ENCODE peak calls at places on chromosomes 16 and 17, in seven cellular contexts. S is anterior cingulate cortex; C is GDM1; Z is activated gamma-delta T cell treated with Interleukin-2 at 50 U/mL for 16 hours; M is G401; A is ELR; Q is naive thymus-derived CD8-positive, alpha-beta T cell. I is an unnamed sample.

GRCh38 chr17:31433091-31433790 is 41.8 kb downstream of the RAB11FIP4 start:
- DNase-seq in S (no peak), C (peak; percentile 86), Q (peak; percentile 25), A (no peak), M (no peak), Z (peak; percentile 57), I (no peak)

GRCh38 chr17:77930780-77931768 is 27.4 kb upstream of the TNRC6C start:
- DNase-seq in A (no peak), Z (no peak), Q (no peak), M (no peak), S (no peak), C (no peak), I (no peak)

GRCh38 chr17:50573866-50574571 is 13.5 kb downstream of the CACNA1G start:
- DNase-seq in Q (no peak), C (no peak), A (no peak), S (no peak), Z (no peak), M (no peak), I (no peak)

GRCh38 chr16:86566966-86567700 is 504 bp downstream of the FOXC2 start:
- DNase-seq in Z (no peak), S (no peak), M (no peak), C (no peak), A (peak; percentile 75), Q (no peak), I (no peak)

GRCh38 chr16:77555781-77556180 is 120.9 kb upstream of the ADAMTS18 start:
- DNase-seq in M (no peak), Q (no peak), A (no peak), Z (no peak), C (no peak), S (no peak), I (no peak)

GRCh38 chr16:87921236-87921773 is 15.0 kb downstream of the CA5A start:
- DNase-seq in Q (no peak), A (no peak), S (no peak), C (no peak), M (peak; percentile 96), Z (no peak), I (peak; percentile 54)

GRCh38 chr16:69309316-69309715 is 1.8 kb upstream of the VPS4A start:
- DNase-seq in Z (no peak), C (no peak), S (peak; percentile 79), A (no peak), M (no peak), Q (no peak), I (no peak)

GRCh38 chr17:10631048-10631700 is 25.9 kb downstream of the MYH3 start:
- DNase-seq in A (peak; percentile 42), Z (no peak), C (no peak), S (peak; percentile 1), Q (no peak), M (no peak), I (peak; percentile 44)

GRCh38 chr17:31050948-31051347 is 43.8 kb upstream of the NF1 start:
- DNase-seq in Q (no peak), C (no peak), Z (no peak), M (no peak), A (no peak), S (no peak), I (no peak)

GRCh38 chr17:67503184-67503583 is 126.1 kb downstream of the PITPNC1 start:
- DNase-seq in S (no peak), M (no peak), Z (peak; percentile 31), A (peak; percentile 76), Q (no peak), C (no peak), I (no peak)

GRCh38 chr16:51144203-51144602 is 6.9 kb downstream of the SALL1 start:
- DNase-seq in C (no peak), Z (no peak), M (no peak), Q (no peak), S (no peak), A (no peak), I (no peak)

GRCh38 chr17:61415374-61416210 is 15.9 kb downstream of the TBX2 start:
- DNase-seq in S (no peak), A (no peak), M (no peak), Q (no peak), C (no peak), Z (no peak), I (no peak)

I was measured in K562.